ENCODE peak calls at places on chromosomes 5 and 9, in five cellular contexts. G is heart right ventricle, N is heart left ventricle, M is left ventricle myocardium inferior, D is left lung. P is an unnamed sample.

GRCh38 chr5:61082516-61083280 is 79.6 kb downstream of the SMIM15 start:
- DNase-seq in G (no peak), N (no peak), M (no peak), D (no peak), P (no peak)

GRCh38 chr5:58481828-58482227 is 9.4 kb upstream of the GAPT start:
- DNase-seq in N (no peak), G (no peak), D (no peak), M (no peak), P (no peak)

GRCh38 chr5:61279725-61280124 is 52.3 kb upstream of the ZSWIM6 start:
- DNase-seq in D (no peak), G (no peak), N (no peak), M (no peak), P (no peak)

GRCh38 chr5:159496773-159497172 is 166.5 kb upstream of the IL12B start:
- DNase-seq in M (no peak), G (no peak), D (no peak), N (no peak), P (no peak)

GRCh38 chr9:75672478-75672877 is 218.0 kb upstream of the PCSK5 start:
- DNase-seq in G (no peak), D (no peak), M (no peak), N (no peak), P (no peak)

GRCh38 chr5:97874491-97874890 is 691.4 kb upstream of the RIOK2 start:
- DNase-seq in G (no peak), M (no peak), N (no peak), D (no peak), P (no peak)

GRCh38 chr9:136014928-136015633 is 53.9 kb upstream of the UBAC1 start:
- DNase-seq in M (peak), N (no peak), D (no peak), G (no peak), P (no peak)

GRCh38 chr9:97307091-97307490 is 368 bp upstream of the CCDC180 start:
- DNase-seq in N (peak), G (peak), M (peak), D (peak), P (peak)

GRCh38 chr5:163079618-163080017 is 357.8 kb upstream of the CCNG1 start:
- DNase-seq in G (no peak), M (no peak), D (no peak), N (no peak), P (no peak)

DNA sequence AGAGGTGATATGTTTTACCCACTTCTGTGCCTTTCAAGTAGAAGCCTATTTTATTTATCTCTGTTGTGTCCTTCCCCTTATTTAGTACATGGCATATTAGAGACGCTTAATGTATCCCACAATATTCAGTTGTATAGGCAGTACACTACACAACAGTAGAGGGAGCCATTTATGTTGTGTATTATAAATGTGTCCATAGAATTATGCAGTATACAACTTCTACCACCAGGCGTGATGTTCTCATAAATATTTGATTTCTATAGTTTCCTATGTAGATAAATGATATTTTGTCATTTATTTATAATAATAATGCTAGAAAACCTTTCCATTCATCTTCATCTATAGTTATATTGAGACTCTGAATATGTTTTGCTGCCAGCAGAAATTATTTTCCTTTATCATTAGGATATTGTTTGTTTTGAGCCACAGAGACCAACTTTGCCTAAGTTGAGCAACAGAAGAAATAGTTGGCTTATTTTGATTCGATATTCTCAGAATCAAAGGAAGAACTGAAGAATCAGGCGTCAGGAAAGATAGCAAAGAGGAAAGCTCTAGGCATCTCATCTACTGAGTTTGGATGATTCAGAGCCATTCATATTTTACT is 81.7 kb downstream of the ADAMTS19 start:
- DNase-seq in D (no peak), M (no peak), N (no peak), G (no peak), P (no peak)
- TF ChIP-seq CTCF in D (no peak), M (no peak), N (peak), G (no peak), P (peak)

DNA sequence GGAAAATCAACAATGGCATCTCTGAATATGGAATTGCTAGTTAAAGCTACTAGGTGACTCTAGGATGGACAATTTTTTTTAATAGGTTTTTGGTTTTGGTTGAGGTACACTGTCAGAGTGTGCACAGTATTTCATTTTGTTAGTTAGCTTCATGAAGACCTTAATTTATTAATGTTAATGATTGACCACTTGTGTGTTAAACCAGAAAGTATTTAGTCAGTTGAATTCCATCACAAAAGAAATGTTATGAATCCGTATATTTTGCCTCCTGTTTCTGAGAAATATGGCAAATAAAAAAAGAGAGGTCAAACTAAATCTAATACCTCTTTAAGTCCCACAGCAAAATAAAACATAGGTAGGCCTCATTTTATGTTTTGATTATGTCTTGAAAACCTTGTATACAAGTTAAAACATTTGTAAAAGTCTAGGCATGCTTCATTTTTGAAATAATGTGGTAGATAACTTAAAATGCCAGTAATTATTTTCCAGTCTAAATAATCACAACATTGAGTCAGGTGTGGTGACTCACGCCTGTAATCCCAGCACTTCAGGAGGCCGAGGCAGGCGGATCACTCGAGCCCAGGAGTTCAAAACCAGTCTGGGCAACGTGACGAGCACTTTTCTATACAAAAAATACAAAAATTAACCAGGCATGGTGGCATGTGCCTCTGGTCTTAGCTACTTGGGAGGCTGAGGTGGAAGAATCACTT is 50.7 kb downstream of the ITGA1 start:
- DNase-seq in M (no peak), D (no peak), N (no peak), G (no peak), P (no peak)
- TF ChIP-seq CTCF in M (no peak), D (no peak), N (no peak), G (no peak), P (no peak)

DNA sequence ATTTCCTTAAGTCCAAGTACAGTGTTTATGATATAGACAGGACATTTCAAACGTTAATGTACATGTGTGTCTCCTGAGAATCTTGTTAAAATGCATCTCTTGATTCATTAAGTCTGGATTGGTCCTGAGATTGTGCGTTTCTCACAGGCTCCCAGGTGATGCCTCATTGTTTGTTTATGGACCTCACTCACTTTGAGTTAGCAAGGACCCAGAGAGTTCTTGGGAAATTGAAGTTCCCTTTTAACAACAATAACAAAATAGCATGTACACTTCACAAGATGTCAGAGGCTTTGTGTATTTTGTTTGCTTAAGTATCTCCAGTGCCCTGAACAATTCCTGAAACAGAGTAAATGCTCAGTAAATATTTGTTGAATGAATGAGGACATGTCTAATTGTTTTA is 34.7 kb upstream of the FCHO2 start:
- DNase-seq in D (no peak), G (no peak), N (no peak), M (no peak), P (no peak)
- TF ChIP-seq CTCF in D (no peak), G (no peak), N (no peak), M (no peak), P (no peak)

DNA sequence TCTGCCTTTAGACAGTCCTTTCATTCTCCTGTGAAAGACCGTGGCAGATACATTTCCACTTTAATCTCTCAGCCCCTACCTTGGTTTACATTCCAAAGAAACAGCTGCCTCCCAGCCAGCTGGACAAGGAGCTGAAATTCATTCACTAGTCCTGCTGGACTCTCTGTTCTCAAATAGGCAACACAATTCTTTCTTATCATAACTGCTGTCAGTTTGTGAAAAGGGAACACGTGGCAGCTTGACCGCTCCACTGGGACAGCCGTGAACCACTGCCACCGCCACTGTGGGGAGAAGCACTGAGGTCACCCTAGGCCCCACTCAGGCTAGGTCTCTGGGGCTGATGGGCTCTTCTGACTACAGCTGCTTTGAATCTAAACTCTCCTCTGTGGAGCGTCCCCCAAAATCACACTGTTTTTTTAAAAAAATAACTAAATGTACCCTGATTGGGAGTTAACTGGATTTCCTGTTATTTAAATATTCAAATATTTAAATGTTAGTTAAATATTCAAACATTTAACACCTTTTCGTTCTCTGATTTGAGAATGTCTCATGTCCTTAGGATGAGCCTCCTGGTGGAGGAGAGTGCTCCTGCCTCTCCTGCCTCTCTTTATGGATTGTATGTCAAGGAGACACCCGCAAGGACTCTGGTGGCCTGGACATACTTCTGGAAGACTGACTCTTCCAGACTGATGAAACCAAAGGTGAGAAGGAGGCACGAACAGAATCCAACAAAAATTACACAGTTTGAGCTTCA is 120.1 kb downstream of the BOD1 start:
- DNase-seq in N (peak), G (peak), D (no peak), M (peak), P (no peak)
- TF ChIP-seq CTCF in N (no peak), G (no peak), D (no peak), M (peak), P (no peak)

GRCh38 chr9:132500193-132500592 is 82.2 kb upstream of the BARHL1 start:
- DNase-seq in D (no peak), M (no peak), G (no peak), N (no peak), P (no peak)
- TF ChIP-seq CTCF in D (no peak), M (no peak), G (no peak), N (no peak), P (no peak)